ENCODE peak calls at places on chromosomes 2 and 18, in four cellular contexts. Z is A549, G is esophagus squamous epithelium, V is prostate gland. R is an unnamed sample.

GRCh38 chr18:45588831-45589558 is 26.3 kb upstream of the SLC14A2 start:
- DNase-seq in Z (no peak), G (no peak), V (no peak), R (no peak)

GRCh38 chr18:46809145-46809544 is 52.3 kb upstream of the ST8SIA5 start:
- DNase-seq in Z (no peak), G (no peak), V (no peak), R (no peak)

GRCh38 chr2:146229513-146230155 is 1615.2 kb upstream of the ACVR2A start:
- DNase-seq in Z (no peak), G (no peak), V (no peak), R (no peak)

GRCh38 chr18:48806551-48807261 is 144.1 kb downstream of the SMAD7 start:
- DNase-seq in Z (no peak), G (no peak), V (no peak), R (no peak)

GRCh38 chr18:49894827-49895226 is 81.5 kb upstream of the ACAA2 start:
- DNase-seq in Z (no peak), G (no peak), V (no peak), R (no peak)

GRCh38 chr2:43068730-43069517 is 157.5 kb downstream of the ZFP36L2 start:
- DNase-seq in Z (no peak), G (no peak), V (no peak), R (no peak)

GRCh38 chr2:23434721-23435121 is 49.7 kb downstream of the KLHL29 start:
- DNase-seq in Z (no peak), G (no peak), V (no peak), R (peak; percentile 52)

GRCh38 chr18:31506024-31506742 is 8.2 kb downstream of the DSG2 start:
- DNase-seq in Z (peak; percentile 63), G (no peak), V (no peak), R (no peak)

GRCh38 chr2:239498981-239499633 is 98.3 kb upstream of the HDAC4 start:
- DNase-seq in Z (no peak), G (no peak), V (no peak), R (no peak)

GRCh38 chr18:41655074-41655473 is 300.0 kb upstream of the PIK3C3 start:
- DNase-seq in Z (no peak), G (no peak), V (no peak), R (no peak)

GRCh38 chr18:47930086-47930843 is at the start of gene SMAD2:
- DNase-seq in Z (peak; percentile 89), G (peak; percentile 60), V (peak; percentile 78), R (peak; percentile 89)

GRCh38 chr2:136242687-136243277 is 124.8 kb upstream of the CXCR4 start:
- DNase-seq in Z (no peak), G (no peak), V (no peak), R (no peak)
- H3K4me1 ChIP-seq in Z (peaks cover 8% of the 10 kb centered on the region), G (peaks cover 12% of the 10 kb centered on the region), V (no peaks in the 10 kb centered on the region), R (peaks cover 4% of the 10 kb centered on the region)

DNA sequence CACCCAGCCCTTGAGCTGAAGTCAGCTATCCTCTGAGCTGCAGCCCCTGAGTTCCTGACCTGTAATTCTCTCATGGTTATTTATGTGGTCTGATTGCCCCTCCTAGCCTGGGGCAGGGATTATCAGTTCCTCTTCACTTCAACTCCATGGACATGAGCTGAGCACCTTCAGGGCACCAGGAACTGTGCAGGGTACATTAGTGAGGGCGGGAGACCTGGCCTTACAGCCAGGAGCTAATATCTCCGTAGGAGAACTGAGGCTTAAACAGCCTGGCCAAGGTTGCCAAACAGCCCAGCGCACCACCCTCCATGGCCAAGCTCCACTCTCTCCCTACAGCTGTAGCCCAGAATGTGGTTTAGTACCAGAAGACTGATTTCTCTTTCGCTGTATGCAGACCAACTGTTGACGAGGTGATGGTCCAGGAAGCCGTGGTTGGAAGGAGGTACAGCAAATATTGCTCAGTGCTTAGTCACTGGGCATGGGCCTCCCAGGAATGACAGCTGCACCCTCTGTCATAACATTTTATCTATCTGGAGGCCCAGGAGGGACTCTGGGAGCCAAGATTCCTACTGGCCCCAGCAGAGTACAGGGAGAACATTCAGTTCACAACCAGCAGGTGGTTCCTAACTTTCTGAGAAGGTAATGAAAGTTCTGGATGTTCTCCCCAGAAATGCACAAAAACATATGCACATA is 228.7 kb upstream of the SIX2 start:
- DNase-seq in Z (peak; percentile 84), G (no peak), V (no peak), R (no peak)
- TF ChIP-seq CTCF in Z (peak; percentile 27), G (no peak), V (no peak), R (no peak)

DNA sequence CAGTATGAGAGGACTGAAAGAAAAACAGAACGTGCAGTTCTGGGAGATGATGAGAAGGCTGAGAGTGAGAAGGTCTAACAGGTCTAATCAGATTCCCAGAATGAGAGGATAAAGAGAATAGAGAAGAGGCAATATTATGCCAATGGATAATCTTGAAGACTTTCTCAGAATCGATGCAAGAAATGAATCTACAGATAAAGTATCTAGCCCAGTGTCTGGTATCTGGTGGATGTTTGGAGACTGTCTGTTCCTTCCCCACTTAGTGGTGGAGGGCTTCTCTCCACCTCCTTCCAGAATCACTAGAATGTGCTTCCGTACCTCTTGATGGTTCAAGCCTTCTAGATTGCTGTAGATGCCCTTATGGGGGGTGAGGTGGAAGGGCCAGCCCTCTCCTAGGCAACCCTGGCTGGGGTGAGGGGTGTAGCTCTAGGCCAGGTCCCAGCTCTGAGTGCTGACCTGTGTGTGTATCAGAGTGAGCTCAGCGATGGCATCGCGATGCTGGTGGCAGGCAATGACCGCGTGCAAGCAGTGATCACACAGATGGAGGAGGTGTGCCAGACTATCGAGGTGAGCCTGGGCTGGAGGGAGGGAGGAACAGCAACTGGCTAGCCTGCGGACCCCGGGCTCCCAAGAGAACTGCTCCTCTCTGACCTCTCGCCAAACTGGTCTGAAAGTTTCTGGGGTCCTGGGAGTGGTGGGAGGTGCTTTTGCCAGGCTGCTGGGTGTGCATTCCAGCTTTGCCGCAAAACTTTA is 3.6 kb downstream of the UCN start:
- DNase-seq in Z (no peak), G (no peak), V (no peak), R (no peak)
- H3K4me3 ChIP-seq in Z (no peak overlapping the region), G (no peak overlapping the region), V (no peak overlapping the region), R (no peak overlapping the region)

GRCh38 chr2:238439912-238440311 is 13.2 kb downstream of the ASB1 start:
- DNase-seq in Z (no peak), G (no peak), V (no peak), R (peak; percentile 27)

GRCh38 chr2:238440767-238441166 is 14.0 kb downstream of the ASB1 start:
- DNase-seq in Z (no peak), G (no peak), V (no peak), R (no peak)

GRCh38 chr2:238441262-238442114 is 14.8 kb downstream of the ASB1 start:
- DNase-seq in Z (no peak), G (no peak), V (no peak), R (no peak)

GRCh38 chr2:238439093-238439849 is 12.5 kb downstream of the ASB1 start:
- DNase-seq in Z (peak; percentile 91), G (no peak), V (no peak), R (no peak)

GRCh38 chr2:238440331-238440730 is 13.6 kb downstream of the ASB1 start:
- DNase-seq in Z (no peak), G (no peak), V (no peak), R (peak; percentile 35)
- H3K4me1 ChIP-seq in Z (peaks cover 59% of the 10 kb centered on the region), G (peaks cover 7% of the 10 kb centered on the region), V (no peaks in the 10 kb centered on the region), R (peaks cover 4% of the 10 kb centered on the region)

GRCh38 chr2:71187589-71187988 is 39.3 kb downstream of the PAIP2B start:
- DNase-seq in Z (no peak), G (no peak), V (no peak), R (no peak)

GRCh38 chr2:71186973-71187372 is 39.9 kb downstream of the PAIP2B start:
- DNase-seq in Z (no peak), G (no peak), V (no peak), R (no peak)

GRCh38 chr2:71190959-71191943 is 35.7 kb downstream of the PAIP2B start:
- DNase-seq in Z (peak; percentile 42), G (no peak), V (no peak), R (no peak)
- TF ChIP-seq CTCF in Z (peak; percentile 55), G (no peak), V (peak; percentile 8), R (no peak)

GRCh38 chr18:26545335-26545734 is 3.0 kb downstream of the KCTD1 start:
- DNase-seq in Z (no peak), G (no peak), V (no peak), R (no peak)
- H3K4me3 ChIP-seq in Z (peak overlapping the region; percentile 91), G (no peak overlapping the region), V (no peak overlapping the region), R (no peak overlapping the region)

DNA sequence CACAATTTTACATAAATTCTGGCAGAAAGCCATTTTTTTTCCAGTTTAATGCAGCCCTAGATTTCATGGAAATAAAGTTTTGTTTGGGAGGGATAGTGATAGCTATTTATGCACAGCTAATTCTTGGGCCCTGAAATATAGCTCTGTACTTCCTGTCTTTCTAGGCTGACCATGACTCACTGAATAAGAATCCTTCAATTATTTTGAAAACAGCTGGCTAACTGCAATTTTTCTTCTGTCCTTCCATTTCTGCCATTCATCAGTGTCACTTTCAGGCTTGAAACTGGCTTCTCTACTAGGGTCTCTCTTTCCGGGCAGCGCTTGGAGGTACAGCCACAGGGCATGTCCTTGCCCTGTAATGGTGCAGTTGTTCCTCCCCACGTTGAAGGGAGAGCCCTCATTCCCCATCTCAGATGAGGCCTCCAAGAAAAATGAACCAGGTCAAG is 97.1 kb upstream of the TMEM178A start:
- DNase-seq in Z (no peak), G (no peak), V (no peak), R (no peak)
- H3K4me1 ChIP-seq in Z (peaks cover 10% of the 10 kb centered on the region), G (peaks cover 3% of the 10 kb centered on the region), V (peaks cover 10% of the 10 kb centered on the region), R (peaks cover 23% of the 10 kb centered on the region)

GRCh38 chr2:240557101-240557751 is 562 bp downstream of the ANKMY1 start:
- DNase-seq in Z (no peak), G (no peak), V (peak; percentile 3), R (no peak)
- TF ChIP-seq CTCF in Z (no peak), G (no peak), V (no peak), R (no peak)

R was measured in ascending aorta.